ENCODE peak calls at places on chromosomes 5 and 9, in eight cellular contexts. I is ovary, U is sigmoid colon, H is A549, D is stomach, L is GM12878, A is K562, Y is upper lobe of left lung. Q is an unnamed sample.

GRCh38 chr5:132102944-132103343 is 29.4 kb downstream of the CSF2 start:
- DNase-seq in I (no peak), U (no peak), H (no peak), D (no peak), L (no peak), A (no peak), Y (no peak), Q (no peak)

GRCh38 chr5:17218353-17219005 is 1.0 kb downstream of the BASP1 start:
- DNase-seq in I (peak; percentile 51), U (no peak), H (no peak), D (no peak), L (no peak), A (no peak), Y (peak; percentile 88), Q (no peak)

GRCh38 chr5:883475-884181 is 9.0 kb downstream of the BRD9 start:
- DNase-seq in I (peak; percentile 9), U (peak; percentile 59), H (no peak), D (no peak), L (no peak), A (no peak), Y (peak; percentile 59), Q (no peak)

GRCh38 chr9:107922246-107922645 is 432.7 kb upstream of the KLF4 start:
- DNase-seq in I (no peak), U (no peak), H (no peak), D (no peak), L (no peak), A (no peak), Y (no peak), Q (no peak)

GRCh38 chr5:119721775-119722174 is 92.4 kb downstream of the FAM170A start:
- DNase-seq in I (no peak), U (no peak), H (no peak), D (no peak), L (no peak), A (no peak), Y (no peak), Q (no peak)

GRCh38 chr9:21031818-21032203 is 371 bp upstream of the HACD4 start:
- DNase-seq in I (no peak), U (no peak), H (no peak), D (no peak), L (no peak), A (no peak), Y (no peak), Q (no peak)

GRCh38 chr5:128774605-128775004 is 190.7 kb upstream of the SLC27A6 start:
- DNase-seq in I (no peak), U (no peak), H (no peak), D (peak; percentile 31), L (no peak), A (no peak), Y (no peak), Q (no peak)

GRCh38 chr5:74978347-74978746 is 74.0 kb downstream of the GCNT4 start:
- DNase-seq in I (no peak), U (no peak), H (no peak), D (no peak), L (peak; percentile 43), A (no peak), Y (no peak), Q (no peak)

GRCh38 chr5:39100851-39101396 is 26.7 kb upstream of the RICTOR start:
- DNase-seq in I (no peak), U (no peak), H (peak; percentile 99), D (no peak), L (no peak), A (no peak), Y (no peak), Q (no peak)

GRCh38 chr5:150120062-150120441 is 33.7 kb upstream of the CSF1R start:
- DNase-seq in I (peak; percentile 14), U (peak; percentile 51), H (no peak), D (no peak), L (no peak), A (no peak), Y (no peak), Q (no peak)

GRCh38 chr5:76718381-76718832 is 2.5 kb downstream of the F2R start:
- DNase-seq in I (no peak), U (no peak), H (no peak), D (no peak), L (no peak), A (no peak), Y (no peak), Q (no peak)

GRCh38 chr5:177520271-177520670 is 3.5 kb upstream of the DDX41 start:
- DNase-seq in I (no peak), U (peak; percentile 52), H (no peak), D (no peak), L (no peak), A (no peak), Y (no peak), Q (no peak)

GRCh38 chr9:34564617-34565016 is 24.9 kb downstream of the CNTFR start:
- DNase-seq in I (no peak), U (no peak), H (no peak), D (no peak), L (no peak), A (no peak), Y (peak; percentile 71), Q (no peak)

GRCh38 chr9:122125891-122126331 is 32.8 kb upstream of the TTLL11 start:
- DNase-seq in I (no peak), U (peak; percentile 65), H (peak; percentile 23), D (no peak), L (no peak), A (peak; percentile 18), Y (no peak), Q (no peak)

GRCh38 chr9:77291714-77292113 is 114.4 kb downstream of the VPS13A start:
- DNase-seq in I (no peak), U (no peak), H (peak; percentile 42), D (no peak), L (no peak), A (peak; percentile 27), Y (no peak), Q (no peak)

GRCh38 chr9:88736136-88736637 is 201.2 kb downstream of the NXNL2 start:
- DNase-seq in I (no peak), U (no peak), H (no peak), D (no peak), L (no peak), A (no peak), Y (no peak), Q (no peak)

GRCh38 chr5:54844905-54845566 is 140.4 kb downstream of the ESM1 start:
- DNase-seq in I (no peak), U (no peak), H (peak; percentile 35), D (no peak), L (peak; percentile 4), A (peak; percentile 53), Y (no peak), Q (no peak)

DNA sequence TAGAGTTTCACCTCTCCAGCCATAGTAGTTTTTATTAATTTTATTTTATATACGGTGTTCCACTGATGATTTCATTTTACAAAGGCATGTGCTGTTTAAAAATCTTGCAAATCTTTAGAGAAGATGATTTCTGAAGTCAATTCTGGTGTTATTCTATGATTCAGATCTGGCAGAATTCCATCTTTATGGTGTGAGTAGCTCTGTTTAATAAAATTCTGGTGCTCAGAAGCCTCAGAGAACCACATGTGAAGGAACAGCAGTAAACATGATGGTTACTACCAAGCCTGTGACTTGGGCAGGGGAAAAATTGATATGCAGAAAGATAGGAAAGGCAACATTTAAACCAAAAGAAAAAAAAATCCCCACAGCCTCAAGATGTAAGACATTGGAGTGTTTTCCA is 299.7 kb downstream of the NPR3 start:
- DNase-seq in I (no peak), U (no peak), H (no peak), D (no peak), L (no peak), A (no peak), Y (no peak), Q (no peak)
- TF ChIP-seq EP300 in I (no peak), U (no peak), H (no peak), D (no peak), L (no peak), A (no peak), Y (no peak), Q (no peak)

GRCh38 chr9:131668439-131669233 is 71.2 kb downstream of the RAPGEF1 start:
- DNase-seq in I (no peak), U (no peak), H (no peak), D (peak; percentile 63), L (peak; percentile 62), A (peak; percentile 48), Y (peak; percentile 66), Q (no peak)
- H3K4me3 ChIP-seq in I (no peak overlapping the region), U (no peak overlapping the region), H (no peak overlapping the region), D (no peak overlapping the region), L (peak overlapping the region; percentile 54), A (no peak overlapping the region), Y (no peak overlapping the region), Q (no peak overlapping the region)

GRCh38 chr9:81686614-81687520 is 2.5 kb downstream of the TLE1 start:
- DNase-seq in I (peak; percentile 76), U (peak; percentile 93), H (peak; percentile 91), D (peak; percentile 85), L (no peak), A (no peak), Y (peak; percentile 91), Q (peak; percentile 72)

GRCh38 chr9:81687521-81688261 is 1.7 kb downstream of the TLE1 start:
- DNase-seq in I (peak; percentile 69), U (peak; percentile 82), H (peak; percentile 52), D (peak; percentile 55), L (no peak), A (no peak), Y (peak; percentile 80), Q (peak; percentile 36)

GRCh38 chr9:81685763-81686613 is 3.4 kb downstream of the TLE1 start:
- DNase-seq in I (no peak), U (no peak), H (peak; percentile 38), D (no peak), L (no peak), A (no peak), Y (no peak), Q (no peak)

GRCh38 chr9:81690251-81690851 is 1.0 kb upstream of the TLE1 start:
- DNase-seq in I (peak; percentile 61), U (peak; percentile 81), H (peak; percentile 59), D (peak; percentile 70), L (no peak), A (no peak), Y (no peak), Q (peak; percentile 16)

DNA sequence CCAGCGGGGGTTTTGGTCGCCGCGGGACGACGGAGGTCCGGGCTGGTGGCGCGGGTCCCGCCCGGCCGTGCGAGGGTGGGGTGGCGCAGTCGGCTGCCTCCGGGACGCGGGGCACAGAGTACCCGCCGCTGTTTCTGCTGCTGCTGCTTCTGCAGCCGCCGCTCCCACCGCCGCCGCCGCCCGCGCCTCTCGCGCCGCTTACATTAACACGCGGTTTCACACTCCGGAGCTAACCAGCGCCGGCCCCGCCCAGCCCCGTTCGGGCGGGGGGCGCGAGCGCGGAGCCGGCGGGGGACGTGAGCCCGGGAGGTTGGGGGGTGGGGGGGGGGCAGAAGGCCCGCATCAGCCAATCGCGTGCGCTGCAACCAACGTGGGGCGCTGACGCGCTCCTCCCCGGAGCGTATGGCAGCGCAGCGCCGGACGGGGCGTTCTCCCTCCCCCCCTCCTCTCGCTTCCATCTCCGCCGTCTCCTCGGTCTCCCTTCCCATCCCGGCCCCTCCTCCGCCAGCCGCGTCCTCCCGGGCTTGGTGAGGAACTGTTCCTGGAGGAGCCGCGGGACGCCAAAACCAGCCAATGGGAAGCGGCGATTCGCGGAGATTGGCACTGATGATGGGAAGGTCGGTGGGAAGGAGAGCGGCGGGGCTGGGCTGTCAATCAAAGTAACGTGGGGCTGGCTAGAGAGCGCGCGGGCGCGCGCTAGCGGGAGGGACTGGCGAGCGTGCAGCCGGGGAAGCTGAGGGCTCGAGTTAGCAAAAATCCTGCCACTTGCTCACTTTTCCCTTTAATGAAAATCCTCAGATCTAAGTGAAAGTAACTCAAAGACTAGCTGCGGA is at the start of gene TLE1:
- DNase-seq in I (peak; percentile 99), U (peak; percentile 100), H (peak; percentile 99), D (peak; percentile 99), L (peak; percentile 20), A (no peak), Y (peak; percentile 99), Q (peak; percentile 97)
- TF ChIP-seq POLR2A in I (peak; percentile 75), U (peak; percentile 62), H (peak; percentile 83), D (no peak), L (no peak), A (no peak), Y (peak; percentile 76), Q (peak; percentile 95)

GRCh38 chr5:15717002-15717401 is 217.0 kb downstream of the FBXL7 start:
- DNase-seq in I (no peak), U (no peak), H (no peak), D (no peak), L (no peak), A (no peak), Y (no peak), Q (no peak)
- TF ChIP-seq EP300 in I (no peak), U (no peak), H (no peak), D (no peak), L (no peak), A (no peak), Y (no peak), Q (no peak)